ENCODE peak calls at places on chromosomes 11 and 22, in seven cellular contexts. A is GM23338, U is PC-9, H is colonic mucosa, X is heart right ventricle, E is A549, Z is spleen. I is an unnamed sample.

GRCh38 chr11:1454576-1454975 is 32.0 kb downstream of the MOB2 start:
- DNase-seq in A (no peak), U (no peak), H (no peak), X (no peak), E (no peak), Z (no peak), I (no peak)

GRCh38 chr11:126790550-126790981 is 210.0 kb downstream of the KIRREL3 start:
- DNase-seq in A (peak; percentile 38), U (peak; percentile 7), H (no peak), X (no peak), E (peak; percentile 63), Z (no peak), I (no peak)

GRCh38 chr11:4763096-4763495 is 6.6 kb downstream of the OR51F1 start:
- DNase-seq in A (no peak), U (no peak), H (no peak), X (no peak), E (no peak), Z (no peak), I (no peak)

GRCh38 chr11:121563003-121563402 is 110.2 kb upstream of the SORL1-AS1 start:
- DNase-seq in A (no peak), U (no peak), H (no peak), X (no peak), E (no peak), Z (no peak), I (no peak)

GRCh38 chr11:90747057-90747456 is 524.2 kb upstream of the CHORDC1 start:
- DNase-seq in A (no peak), U (no peak), H (no peak), X (no peak), E (peak; percentile 29), Z (no peak), I (no peak)

GRCh38 chr11:33564856-33565453 is 135.7 kb downstream of the C11orf91 start:
- DNase-seq in A (peak; percentile 44), U (no peak), H (no peak), X (no peak), E (no peak), Z (no peak), I (no peak)

GRCh38 chr11:73866586-73866996 is 10.1 kb downstream of the COA4 start:
- DNase-seq in A (no peak), U (no peak), H (no peak), X (no peak), E (peak; percentile 65), Z (no peak), I (no peak)

GRCh38 chr11:107218123-107219084 is 200.1 kb upstream of the GUCY1A2 start:
- DNase-seq in A (no peak), U (no peak), H (no peak), X (no peak), E (no peak), Z (no peak), I (no peak)

GRCh38 chr11:69446108-69446507 is 35.4 kb upstream of the LINC01488 start:
- DNase-seq in A (no peak), U (no peak), H (no peak), X (no peak), E (no peak), Z (peak; percentile 55), I (no peak)

GRCh38 chr11:783581-784015 is 6.3 kb downstream of the CEND1 start:
- DNase-seq in A (peak; percentile 98), U (no peak), H (peak; percentile 83), X (peak; percentile 57), E (peak; percentile 50), Z (peak; percentile 80), I (peak; percentile 81)

GRCh38 chr11:117519590-117519989 is 191.9 kb downstream of the CEP164 start:
- DNase-seq in A (no peak), U (no peak), H (no peak), X (no peak), E (no peak), Z (no peak), I (no peak)

GRCh38 chr11:1393038-1393710 is 3.4 kb downstream of the BRSK2 start:
- DNase-seq in A (no peak), U (no peak), H (no peak), X (no peak), E (no peak), Z (no peak), I (no peak)

GRCh38 chr22:18115844-18116480 is 5.4 kb downstream of the TUBA8 start:
- DNase-seq in A (no peak), U (no peak), H (no peak), X (no peak), E (no peak), Z (no peak), I (no peak)

GRCh38 chr11:86940122-86940777 is 14.9 kb downstream of the FZD4 start:
- DNase-seq in A (peak; percentile 40), U (no peak), H (no peak), X (peak; percentile 68), E (no peak), Z (no peak), I (peak; percentile 79)

GRCh38 chr11:58640386-58641023 is 18.0 kb downstream of the CNTF start:
- DNase-seq in A (no peak), U (no peak), H (no peak), X (no peak), E (no peak), Z (no peak), I (no peak)

GRCh38 chr11:3121931-3122774 is 43.0 kb downstream of the OSBPL5 start:
- DNase-seq in A (no peak), U (no peak), H (no peak), X (no peak), E (no peak), Z (peak; percentile 71), I (peak; percentile 28)

GRCh38 chr11:104332110-104332509 is 168.2 kb upstream of the PDGFD start:
- DNase-seq in A (peak; percentile 85), U (no peak), H (no peak), X (no peak), E (peak; percentile 30), Z (no peak), I (peak; percentile 54)

GRCh38 chr11:31903225-31904074 is 92.3 kb upstream of the PAX6 start:
- DNase-seq in A (no peak), U (no peak), H (no peak), X (peak; percentile 39), E (no peak), Z (no peak), I (no peak)

GRCh38 chr11:117232911-117233409 is 489 bp downstream of the RNF214 start:
- DNase-seq in A (peak; percentile 49), U (no peak), H (no peak), X (no peak), E (no peak), Z (peak; percentile 90), I (peak; percentile 46)

DNA sequence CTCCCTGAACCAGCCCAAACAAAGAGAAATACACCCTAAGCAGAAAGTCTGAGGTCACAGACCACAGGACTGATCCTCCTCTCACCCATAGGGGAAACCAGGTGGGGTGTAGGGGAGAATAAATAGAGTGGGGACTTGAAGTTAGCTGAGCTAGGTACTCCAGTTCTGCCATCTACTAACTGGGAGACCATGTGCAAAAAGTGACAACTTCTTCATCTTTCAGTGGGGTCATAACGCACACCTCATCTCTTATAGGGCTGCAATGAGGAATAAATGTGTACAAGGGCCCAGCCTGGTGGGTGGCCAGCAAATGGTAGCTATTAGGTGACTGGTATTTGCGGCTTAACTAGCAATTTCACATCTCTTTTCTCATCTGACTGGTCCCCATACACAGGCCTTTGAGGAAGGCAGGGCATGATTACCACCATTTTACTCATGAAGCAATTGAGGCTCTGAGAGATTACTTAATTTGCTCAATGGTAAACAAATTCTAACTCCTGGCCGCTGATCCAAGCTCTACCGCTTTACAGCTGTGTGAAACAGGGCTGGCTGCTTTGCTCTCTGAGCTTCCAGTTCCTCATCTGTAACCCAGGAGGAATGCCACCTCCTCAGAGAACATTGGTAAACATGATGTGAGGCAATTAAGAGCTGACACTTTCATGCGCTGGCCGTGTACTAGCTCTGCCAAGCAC is 16.6 kb downstream of the TBC1D10A start:
- DNase-seq in A (no peak), U (no peak), H (peak; percentile 73), X (no peak), E (no peak), Z (no peak), I (no peak)
- TF ChIP-seq CTCF in A (no peak), U (no peak), H (no peak), X (no peak), E (no peak), Z (peak; percentile 10), I (no peak)

GRCh38 chr22:50189849-50190181 is 4.1 kb downstream of the TRABD start:
- DNase-seq in A (no peak), U (no peak), H (peak; percentile 67), X (no peak), E (no peak), Z (peak; percentile 85), I (no peak)

GRCh38 chr22:50190182-50190951 is 4.7 kb downstream of the TRABD start:
- DNase-seq in A (peak; percentile 81), U (peak; percentile 89), H (peak; percentile 90), X (peak; percentile 77), E (peak; percentile 74), Z (peak; percentile 99), I (no peak)

GRCh38 chr22:50191041-50191740 is 5.5 kb downstream of the TRABD start:
- DNase-seq in A (no peak), U (no peak), H (peak; percentile 49), X (no peak), E (no peak), Z (peak; percentile 94), I (no peak)

GRCh38 chr22:50188356-50188755 is 2.6 kb downstream of the TRABD start:
- DNase-seq in A (no peak), U (no peak), H (no peak), X (no peak), E (no peak), Z (peak; percentile 83), I (no peak)

GRCh38 chr22:50189184-50189848 is 3.6 kb downstream of the TRABD start:
- DNase-seq in A (no peak), U (no peak), H (peak; percentile 64), X (no peak), E (no peak), Z (peak; percentile 87), I (no peak)
- H3K4me1 ChIP-seq in A (peaks cover 10% of the 10 kb centered on the region), U (peaks cover 40% of the 10 kb centered on the region), H (peaks cover 31% of the 10 kb centered on the region), X (peaks cover 13% of the 10 kb centered on the region), E (peaks cover 27% of the 10 kb centered on the region), Z (peaks cover 61% of the 10 kb centered on the region), I (peaks cover 11% of the 10 kb centered on the region)

DNA sequence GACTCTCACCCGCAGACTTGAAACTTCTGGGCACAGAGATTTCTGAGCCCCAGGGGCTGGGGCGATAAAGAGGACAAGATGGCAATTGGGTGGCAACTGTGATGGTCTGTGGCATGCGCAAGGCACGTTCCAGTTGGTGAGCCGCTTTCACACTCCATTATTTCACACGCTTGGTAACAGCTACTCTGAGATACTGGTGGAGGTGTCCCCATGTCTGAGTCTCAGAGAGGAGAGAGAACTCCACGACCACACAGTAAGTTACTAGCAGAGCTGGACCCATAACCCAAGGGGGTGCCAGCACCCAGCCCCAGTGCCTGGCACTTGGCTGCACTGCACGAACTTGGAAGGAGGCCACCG is 6.0 kb upstream of the KCNJ4 start:
- DNase-seq in A (no peak), U (no peak), H (no peak), X (no peak), E (no peak), Z (no peak), I (no peak)
- H3K4me3 ChIP-seq in A (peak overlapping the region; percentile 51), U (peak overlapping the region; percentile 20), H (no peak overlapping the region), X (no peak overlapping the region), E (no peak overlapping the region), Z (no peak overlapping the region), I (no peak overlapping the region)

DNA sequence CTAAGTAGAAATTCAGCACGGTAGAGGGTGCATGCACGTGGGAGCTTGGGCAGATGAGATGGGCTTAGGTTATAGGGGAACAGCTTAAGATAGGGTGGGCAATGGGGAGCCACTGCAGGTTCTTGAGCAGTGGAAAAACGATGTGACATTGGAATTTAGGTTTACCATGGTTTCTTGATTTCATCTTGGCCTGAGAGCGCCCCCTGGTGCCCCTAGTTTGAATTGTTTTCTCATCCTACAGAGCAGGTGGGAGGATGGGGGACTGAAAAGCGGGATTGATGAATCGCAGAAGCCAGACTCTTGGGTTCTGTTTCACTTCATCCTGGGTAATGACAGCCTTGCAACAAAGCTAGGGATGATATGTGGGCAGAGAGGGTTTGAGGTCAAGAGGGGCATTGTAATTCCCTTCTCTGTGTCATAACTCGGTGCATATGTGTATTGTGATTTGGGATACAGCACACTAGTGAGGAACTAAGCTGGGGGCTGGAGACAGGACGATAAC is 6.7 kb upstream of the MCAM start:
- DNase-seq in A (peak; percentile 95), U (peak; percentile 71), H (peak; percentile 84), X (peak; percentile 83), E (peak; percentile 63), Z (no peak), I (peak; percentile 82)
- TF ChIP-seq CTCF in A (peak; percentile 88), U (peak; percentile 96), H (peak; percentile 75), X (peak; percentile 87), E (peak; percentile 69), Z (peak; percentile 80), I (peak; percentile 95)